ENCODE peak calls at places on chromosomes 7 and 10, in ten cellular contexts. R, F, O, G, P, X, Y, A, Z and D are unnamed samples.

GRCh38 chr7:39417642-39418041 is 148.6 kb upstream of the YAE1 start:
- DNase-seq in Z (no peak), F (no peak), R (no peak), A (no peak), X (no peak), O (no peak), Y (no peak), G (no peak), P (no peak), D (no peak)

GRCh38 chr7:75920431-75921161 is 5.6 kb downstream of the POR start:
- DNase-seq in A (no peak), F (no peak), Y (no peak), X (peak; percentile 63), R (no peak), O (no peak), P (peak; percentile 84), Z (peak; percentile 49), G (no peak), D (no peak)

GRCh38 chr10:107589081-107589480 is 424.6 kb upstream of the SORCS1 start:
- DNase-seq in P (no peak), A (no peak), Z (no peak), O (no peak), Y (no peak), F (no peak), R (no peak), X (no peak), G (no peak), D (no peak)

GRCh38 chr10:62735464-62736188 is 68.9 kb upstream of the ADO start:
- DNase-seq in X (no peak), G (no peak), R (no peak), P (peak; percentile 89), O (no peak), A (no peak), Y (no peak), F (peak; percentile 57), Z (peak; percentile 79), D (no peak)

GRCh38 chr10:8424555-8425201 is 370.2 kb downstream of the GATA3 start:
- DNase-seq in F (no peak), Y (no peak), X (no peak), G (no peak), P (no peak), A (no peak), O (no peak), Z (no peak), R (no peak), D (no peak)

GRCh38 chr10:63129888-63130287 is 3.2 kb upstream of the NRBF2 start:
- DNase-seq in G (no peak), P (no peak), O (no peak), X (no peak), Z (peak; percentile 49), F (no peak), Y (no peak), R (no peak), A (no peak), D (no peak)

GRCh38 chr10:8049151-8049873 is 5.2 kb upstream of the GATA3 start:
- DNase-seq in O (no peak), Y (peak; percentile 16), Z (no peak), F (no peak), R (no peak), G (no peak), P (no peak), A (no peak), X (no peak), D (no peak)

GRCh38 chr7:155763721-155764431 is 48.4 kb downstream of the SHH start:
- DNase-seq in R (peak; percentile 24), X (no peak), O (peak; percentile 24), Y (peak; percentile 60), Z (peak; percentile 16), F (peak; percentile 84), G (peak; percentile 70), P (no peak), A (no peak), D (no peak)

GRCh38 chr10:13382759-13383753 is 35.0 kb upstream of the SEPHS1 start:
- DNase-seq in Y (no peak), Z (peak; percentile 14), A (no peak), R (no peak), G (no peak), P (peak; percentile 19), O (no peak), F (no peak), X (no peak), D (no peak)

GRCh38 chr7:56287429-56288138 is 171.4 kb upstream of the NUPR2 start:
- DNase-seq in R (no peak), A (peak; percentile 10), G (no peak), P (no peak), X (no peak), F (no peak), Z (no peak), Y (no peak), O (no peak), D (peak; percentile 5)

GRCh38 chr10:121754667-121755066 is 156.4 kb upstream of the FGFR2 start:
- DNase-seq in A (no peak), X (no peak), P (no peak), Y (no peak), O (no peak), R (no peak), G (no peak), Z (peak; percentile 24), F (no peak), D (no peak)

GRCh38 chr10:111129348-111129747 is 52.5 kb downstream of the ADRA2A start:
- DNase-seq in Y (no peak), A (no peak), G (no peak), O (no peak), R (no peak), Z (no peak), P (no peak), F (no peak), X (no peak), D (no peak)

GRCh38 chr7:6164491-6164890 is 107.9 kb downstream of the CYTH3 start:
- DNase-seq in R (no peak), O (no peak), Y (no peak), Z (no peak), A (no peak), P (no peak), X (no peak), G (no peak), F (peak; percentile 65), D (peak; percentile 61)

GRCh38 chr10:102291221-102291905 is 46.0 kb downstream of the GBF1 start:
- DNase-seq in X (peak; percentile 63), P (no peak), R (no peak), G (no peak), A (no peak), O (no peak), F (no peak), Z (no peak), Y (no peak), D (peak; percentile 71)

GRCh38 chr7:21086688-21087087 is 300.0 kb upstream of the SP8 start:
- DNase-seq in G (no peak), Y (no peak), A (no peak), X (no peak), P (peak; percentile 83), Z (peak; percentile 11), O (no peak), F (no peak), R (no peak), D (no peak)

GRCh38 chr7:140676303-140676702 is 3.6 kb downstream of the ADCK2 start:
- DNase-seq in G (no peak), F (no peak), A (no peak), O (no peak), Y (no peak), R (no peak), X (no peak), P (no peak), Z (no peak), D (no peak)

GRCh38 chr7:114865564-114865963 is 56.3 kb upstream of the MDFIC start:
- DNase-seq in A (no peak), P (no peak), F (peak; percentile 63), Z (peak; percentile 52), G (peak; percentile 60), X (peak; percentile 11), Y (peak; percentile 28), R (peak; percentile 8), O (peak; percentile 17), D (peak; percentile 59)

GRCh38 chr7:114181280-114181679 is 233.3 kb upstream of the FOXP2 start:
- DNase-seq in F (no peak), R (no peak), Z (no peak), G (no peak), X (no peak), O (no peak), A (no peak), P (no peak), Y (no peak), D (no peak)

GRCh38 chr7:96670338-96671289 is 39.0 kb downstream of the SEM1 start:
- DNase-seq in A (no peak), O (no peak), G (no peak), Y (no peak), Z (no peak), R (no peak), F (no peak), P (no peak), X (no peak), D (no peak)

GRCh38 chr7:2809903-2810628 is 34.0 kb downstream of the GNA12 start:
- DNase-seq in X (no peak), R (no peak), G (no peak), F (no peak), A (no peak), Z (peak; percentile 26), Y (no peak), P (no peak), O (no peak), D (no peak)

GRCh38 chr7:98399462-98399861 is 1.4 kb downstream of the BAIAP2L1 start:
- DNase-seq in A (no peak), G (no peak), Y (no peak), Z (peak; percentile 61), P (peak; percentile 45), R (no peak), F (no peak), X (no peak), O (no peak), D (no peak)

GRCh38 chr7:121519548-121520521 is 123.7 kb upstream of the FAM3C start:
- DNase-seq in X (peak; percentile 3), Z (no peak), F (peak; percentile 47), A (no peak), Y (no peak), G (no peak), P (no peak), R (no peak), O (no peak), D (peak; percentile 13)

GRCh38 chr7:129875745-129876411 is 76.9 kb downstream of the UBE2H start:
- DNase-seq in Z (peak; percentile 84), Y (no peak), A (no peak), R (no peak), P (no peak), O (no peak), X (no peak), F (no peak), G (no peak), D (no peak)

GRCh38 chr10:42960491-42961155 is 116.2 kb upstream of the RET start:
- DNase-seq in P (peak; percentile 45), F (peak; percentile 71), X (peak; percentile 34), Y (no peak), A (no peak), R (no peak), G (no peak), O (no peak), Z (peak; percentile 14), D (no peak)

GRCh38 chr10:91137822-91138221 is 82.6 kb upstream of the PCGF5 start:
- DNase-seq in Z (no peak), F (no peak), Y (no peak), O (no peak), G (no peak), X (no peak), A (no peak), P (no peak), R (no peak), D (no peak)

GRCh38 chr7:479948-480499 is 39.6 kb downstream of the PDGFA start:
- DNase-seq in F (no peak), P (no peak), X (no peak), Y (no peak), G (peak; percentile 61), R (no peak), O (no peak), A (no peak), Z (no peak), D (no peak)

GRCh38 chr7:150781016-150781415 is 19.1 kb downstream of the TMEM176B start:
- DNase-seq in X (no peak), F (peak; percentile 25), Z (no peak), A (no peak), P (no peak), Y (no peak), G (no peak), R (no peak), O (no peak), D (no peak)

GRCh38 chr10:73950569-73950968 is 39.6 kb downstream of the PLAU start:
- DNase-seq in X (no peak), P (no peak), O (no peak), G (no peak), A (no peak), Z (no peak), F (no peak), R (no peak), Y (no peak), D (no peak)